ENCODE peak calls at places on chromosomes 12 and 14, in four cellular contexts. Z is K562, L is HepG2, U is WTC11. T is an unnamed sample.
A peak's percentile ranks its signal among the peaks of the same experiment; 100 is the strongest.

GRCh38 chr14:63656194-63656593 is 14.5 kb upstream of the WDR89 start:
- DNase-seq in Z (no peak), L (no peak), U (no peak), T (no peak)

GRCh38 chr12:26153421-26154154 is 28.8 kb upstream of the BHLHE41 start:
- DNase-seq in Z (no peak), L (peak; percentile 75), U (no peak), T (peak; percentile 55)

GRCh38 chr12:113861708-113862312 is 104.3 kb downstream of the RBM19 start:
- DNase-seq in Z (no peak), L (no peak), U (peak; percentile 36), T (no peak)

GRCh38 chr12:68479261-68479581 is 131.5 kb upstream of the RAP1B start:
- DNase-seq in Z (no peak), L (no peak), U (no peak), T (no peak)

GRCh38 chr12:38892090-38892786 is 13.2 kb downstream of the CPNE8 start:
- DNase-seq in Z (no peak), L (peak; percentile 92), U (no peak), T (peak; percentile 54)

GRCh38 chr12:58452546-58452945 is 467.8 kb downstream of the LRIG3 start:
- DNase-seq in Z (no peak), L (no peak), U (no peak), T (no peak)

GRCh38 chr14:23441076-23441475 is 5.6 kb upstream of the MYH7 start:
- DNase-seq in Z (no peak), L (no peak), U (no peak), T (no peak)

GRCh38 chr12:129304532-129304931 is 451.3 kb downstream of the GLT1D1 start:
- DNase-seq in Z (no peak), L (no peak), U (no peak), T (no peak)

GRCh38 chr12:20154060-20154459 is 214.3 kb upstream of the PDE3A start:
- DNase-seq in Z (no peak), L (no peak), U (no peak), T (no peak)

GRCh38 chr12:8078400-8078799 is 3.7 kb upstream of the NECAP1 start:
- DNase-seq in Z (peak; percentile 23), L (no peak), U (peak; percentile 36), T (peak; percentile 68)

GRCh38 chr12:21566223-21566906 is 38.3 kb downstream of the GYS2 start:
- DNase-seq in Z (no peak), L (peak; percentile 32), U (no peak), T (no peak)

GRCh38 chr12:66765204-66765603 is 86.3 kb upstream of the GRIP1 start:
- DNase-seq in Z (no peak), L (no peak), U (no peak), T (no peak)

GRCh38 chr12:120697344-120697743 is 10.4 kb downstream of the MLEC start:
- DNase-seq in Z (no peak), L (no peak), U (no peak), T (no peak)

GRCh38 chr14:89444536-89445125 is 27.6 kb upstream of the FOXN3 start:
- DNase-seq in Z (no peak), L (no peak), U (no peak), T (no peak)

GRCh38 chr14:22131749-22132476 is 457.1 kb downstream of the DAD1 start:
- DNase-seq in Z (peak; percentile 14), L (peak; percentile 32), U (peak; percentile 59), T (no peak)

GRCh38 chr14:96129128-96129736 is 75.4 kb upstream of the BDKRB2 start:
- DNase-seq in Z (no peak), L (no peak), U (no peak), T (no peak)

GRCh38 chr12:123363385-123363742 is 1.3 kb downstream of the SBNO1 start:
- DNase-seq in Z (no peak), L (no peak), U (no peak), T (no peak)

DNA sequence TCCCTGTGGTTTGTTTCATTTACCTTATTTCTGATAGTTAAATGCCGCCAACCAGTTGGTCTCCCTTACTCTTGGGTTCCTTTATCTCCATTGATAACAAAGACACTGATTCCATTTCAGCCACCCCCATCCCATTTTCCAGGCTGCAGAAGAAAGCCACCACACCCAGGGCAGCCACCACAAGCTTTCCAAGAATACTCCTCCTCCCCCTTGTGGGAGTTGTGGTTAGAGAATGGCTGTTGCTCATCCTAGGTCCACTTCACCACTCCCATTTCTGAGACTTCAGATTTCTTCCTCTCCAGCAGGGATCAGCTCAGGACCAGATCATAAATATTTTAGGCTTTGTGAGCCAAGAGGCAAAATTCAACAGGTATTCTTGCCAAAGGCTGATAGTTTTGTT is 73.9 kb downstream of the ANO4 start:
- DNase-seq in Z (no peak), L (no peak), U (no peak), T (no peak)
- TF ChIP-seq HMGXB4 in Z (no peak), L (no peak), U (no peak), T (no peak)

GRCh38 chr14:68548194-68549056 is 244.4 kb downstream of the ZFP36L1 start:
- DNase-seq in Z (no peak), L (no peak), U (no peak), T (peak; percentile 89)
- TF ChIP-seq HMGXB4 in Z (no peak), L (no peak), U (no peak), T (no peak)

GRCh38 chr14:39431416-39432178 is 636 bp downstream of the FBXO33 start:
- DNase-seq in Z (peak; percentile 73), L (peak; percentile 51), U (peak; percentile 58), T (peak; percentile 16)
- TF ChIP-seq HMGXB4 in Z (no peak), L (peak; percentile 52), U (no peak), T (no peak)

GRCh38 chr14:84975503-84975902 is 554.4 kb upstream of the FLRT2 start:
- DNase-seq in Z (no peak), L (no peak), U (no peak), T (no peak)
- TF ChIP-seq HMGXB4 in Z (no peak), L (no peak), U (no peak), T (no peak)

DNA sequence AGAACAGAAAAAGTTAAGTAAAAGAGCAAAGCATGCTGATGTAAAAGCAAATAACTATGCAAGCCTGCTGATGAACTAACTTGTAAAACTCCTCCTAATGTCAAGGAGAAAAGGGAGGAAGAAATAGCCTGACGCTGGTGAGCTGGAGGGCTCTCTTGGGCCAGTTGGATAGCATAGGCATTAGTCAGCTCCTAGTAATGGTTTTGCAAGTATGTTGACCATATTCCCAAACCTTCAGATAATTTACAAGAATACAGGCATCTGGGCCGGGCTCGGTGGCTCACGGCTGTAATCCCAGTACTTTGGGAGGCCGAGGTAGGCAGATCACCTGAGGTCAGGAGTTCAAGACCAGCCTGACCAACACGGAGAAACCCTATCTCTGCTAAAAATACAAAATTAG is 871.4 kb downstream of the C12orf50 start:
- DNase-seq in Z (no peak), L (no peak), U (no peak), T (peak; percentile 13)
- TF ChIP-seq HMGXB4 in Z (no peak), L (no peak), U (no peak), T (no peak)

GRCh38 chr12:2084553-2085296 is 31.9 kb downstream of the CACNA1C start:
- DNase-seq in Z (no peak), L (no peak), U (no peak), T (no peak)
- TF ChIP-seq HMGXB4 in Z (no peak), L (no peak), U (no peak), T (no peak)

T was measured in A549.